ENCODE peak calls at places on chromosomes 5 and 9, in ten cellular contexts. J, E, M, B, L, T, Y, W, V and X are unnamed samples.

GRCh38 chr5:83006683-83007283 is 70.4 kb downstream of the TMEM167A start:
- DNase-seq in J (no peak), E (no peak), M (no peak), B (no peak), L (no peak), T (no peak), Y (no peak), W (no peak), V (no peak), X (no peak)

GRCh38 chr9:20559236-20559896 is 62.9 kb downstream of the MLLT3 start:
- DNase-seq in J (no peak), E (no peak), M (no peak), B (no peak), L (no peak), T (no peak), Y (no peak), W (no peak), V (no peak), X (no peak)

GRCh38 chr9:37798677-37799076 is 1.9 kb upstream of the DCAF10 start:
- DNase-seq in J (no peak), E (no peak), M (no peak), B (no peak), L (no peak), T (no peak), Y (no peak), W (no peak), V (no peak), X (no peak)

GRCh38 chr5:178675922-178676321 is 49.1 kb upstream of the CLK4 start:
- DNase-seq in J (no peak), E (no peak), M (no peak), B (no peak), L (no peak), T (no peak), Y (no peak), W (no peak), V (no peak), X (no peak)

GRCh38 chr9:129021091-129021490 is 7.0 kb downstream of the SH3GLB2 start:
- DNase-seq in J (no peak), E (no peak), M (no peak), B (no peak), L (no peak), T (no peak), Y (no peak), W (no peak), V (no peak), X (no peak)

GRCh38 chr5:176190886-176191755 is 47.1 kb upstream of the SIMC1 start:
- DNase-seq in J (no peak), E (no peak), M (no peak), B (no peak), L (no peak), T (no peak), Y (no peak), W (no peak), V (no peak), X (no peak)

GRCh38 chr5:115844321-115844817 is 2.6 kb downstream of the AP3S1 start:
- DNase-seq in J (no peak), E (no peak), M (no peak), B (no peak), L (peak), T (no peak), Y (no peak), W (peak), V (peak), X (no peak)

GRCh38 chr9:73202992-73203391 is 51.3 kb downstream of the ANXA1 start:
- DNase-seq in J (no peak), E (no peak), M (no peak), B (no peak), L (no peak), T (no peak), Y (no peak), W (no peak), V (no peak), X (no peak)

GRCh38 chr5:65474129-65474711 is 7.5 kb downstream of the ADAMTS6 start:
- DNase-seq in J (no peak), E (no peak), M (no peak), B (no peak), L (no peak), T (peak), Y (no peak), W (no peak), V (peak), X (no peak)

GRCh38 chr9:78626971-78627370 is 330.0 kb downstream of the PSAT1 start:
- DNase-seq in J (no peak), E (no peak), M (no peak), B (no peak), L (no peak), T (no peak), Y (no peak), W (no peak), V (no peak), X (no peak)

GRCh38 chr5:56465757-56466127 is 232.6 kb upstream of the ANKRD55 start:
- DNase-seq in J (no peak), E (no peak), M (no peak), B (no peak), L (no peak), T (peak), Y (no peak), W (no peak), V (no peak), X (no peak)

GRCh38 chr5:56951131-56951945 is 585 bp downstream of the MIER3 start:
- DNase-seq in J (peak), E (peak), M (peak), B (peak), L (peak), T (no peak), Y (peak), W (peak), V (peak), X (peak)

GRCh38 chr5:98780390-98780789 is 6.9 kb downstream of the RGMB start:
- DNase-seq in J (no peak), E (no peak), M (no peak), B (no peak), L (peak), T (no peak), Y (no peak), W (no peak), V (no peak), X (no peak)

GRCh38 chr5:123875444-123876264 is 363.7 kb downstream of the CSNK1G3 start:
- DNase-seq in J (no peak), E (no peak), M (no peak), B (peak), L (peak), T (no peak), Y (no peak), W (no peak), V (no peak), X (no peak)

GRCh38 chr5:44183753-44184152 is 205.5 kb downstream of the FGF10 start:
- DNase-seq in J (no peak), E (no peak), M (no peak), B (no peak), L (no peak), T (no peak), Y (no peak), W (no peak), V (no peak), X (no peak)

GRCh38 chr5:147737921-147738320 is 44.6 kb downstream of the JAKMIP2 start:
- DNase-seq in J (no peak), E (no peak), M (no peak), B (no peak), L (no peak), T (no peak), Y (no peak), W (no peak), V (no peak), X (no peak)

GRCh38 chr5:6354848-6355247 is 23.5 kb downstream of the MED10 start:
- DNase-seq in J (no peak), E (no peak), M (no peak), B (no peak), L (no peak), T (no peak), Y (no peak), W (no peak), V (no peak), X (no peak)

GRCh38 chr9:19787672-19788071 is 1.2 kb downstream of the SLC24A2 start:
- DNase-seq in J (no peak), E (no peak), M (no peak), B (no peak), L (no peak), T (no peak), Y (no peak), W (no peak), V (no peak), X (no peak)

GRCh38 chr9:37968228-37968672 is 64.3 kb upstream of the SLC25A51 start:
- DNase-seq in J (no peak), E (no peak), M (no peak), B (no peak), L (peak), T (peak), Y (no peak), W (peak), V (no peak), X (peak)

GRCh38 chr9:83218411-83219090 is 155.6 kb upstream of the RASEF start:
- DNase-seq in J (no peak), E (no peak), M (no peak), B (no peak), L (no peak), T (no peak), Y (no peak), W (no peak), V (no peak), X (no peak)

GRCh38 chr5:167261309-167262100 is 1029.9 kb upstream of the WWC1 start:
- DNase-seq in J (no peak), E (peak), M (no peak), B (no peak), L (no peak), T (peak), Y (no peak), W (peak), V (peak), X (peak)

GRCh38 chr5:130000460-130000859 is 96.2 kb downstream of the CHSY3 start:
- DNase-seq in J (no peak), E (no peak), M (no peak), B (no peak), L (no peak), T (no peak), Y (no peak), W (no peak), V (no peak), X (no peak)

GRCh38 chr9:90344013-90344412 is 298.6 kb downstream of the DIRAS2 start:
- DNase-seq in J (no peak), E (no peak), M (no peak), B (no peak), L (peak), T (peak), Y (no peak), W (peak), V (no peak), X (peak)

GRCh38 chr9:91187311-91187964 is 174.3 kb downstream of the AUH start:
- DNase-seq in J (no peak), E (no peak), M (no peak), B (no peak), L (no peak), T (no peak), Y (no peak), W (no peak), V (no peak), X (no peak)

GRCh38 chr9:4299006-4299795 is 667 bp downstream of the GLIS3 start:
- DNase-seq in J (peak), E (peak), M (no peak), B (peak), L (peak), T (peak), Y (no peak), W (peak), V (peak), X (peak)